ENCODE peak calls at places on chromosomes 4 and X, in six cellular contexts. One of them, this sample, is unnamed.

GRCh38 chrX:20718592-20718991 is 451.9 kb upstream of the RPS6KA3 start:
- DNase-seq in GM23338: peak
- DNase-seq in endothelial cell of umbilical vein: no peak
- DNase-seq in NCI-H69: no peak
- DNase-seq in Caco-2: no peak
- DNase-seq in fibroblast of lung: no peak
- DNase-seq in this sample: no peak

GRCh38 chr4:76950052-76950845 is 697 bp downstream of the SEPTIN11 start:
- DNase-seq in Caco-2: peak
- DNase-seq in fibroblast of lung: peak
- DNase-seq in endothelial cell of umbilical vein: peak
- DNase-seq in GM23338: peak
- DNase-seq in NCI-H69: peak
- DNase-seq in this sample: peak

GRCh38 chrX:1388651-1389050 is 3.3 kb downstream of the SLC25A6 start:
- DNase-seq in NCI-H69: no peak
- DNase-seq in endothelial cell of umbilical vein: no peak
- DNase-seq in fibroblast of lung: no peak
- DNase-seq in Caco-2: no peak
- DNase-seq in GM23338: no peak
- DNase-seq in this sample: no peak

GRCh38 chrX:135384161-135384836 is 37.4 kb upstream of the SMIM10L2A start:
- DNase-seq in Caco-2: no peak
- DNase-seq in endothelial cell of umbilical vein: no peak
- DNase-seq in GM23338: peak
- DNase-seq in fibroblast of lung: no peak
- DNase-seq in NCI-H69: no peak
- DNase-seq in this sample: peak

GRCh38 chrX:117972681-117973080 is 143.9 kb downstream of the KLHL13 start:
- DNase-seq in Caco-2: no peak
- DNase-seq in GM23338: peak
- DNase-seq in fibroblast of lung: peak
- DNase-seq in NCI-H69: peak
- DNase-seq in endothelial cell of umbilical vein: peak
- DNase-seq in this sample: no peak

GRCh38 chr4:188143731-188144130 is 4.5 kb downstream of the TRIML1 start:
- DNase-seq in GM23338: no peak
- DNase-seq in Caco-2: no peak
- DNase-seq in NCI-H69: no peak
- DNase-seq in fibroblast of lung: no peak
- DNase-seq in endothelial cell of umbilical vein: no peak
- DNase-seq in this sample: no peak

GRCh38 chr4:47160095-47160494 is 128.7 kb downstream of the GABRB1 start:
- DNase-seq in Caco-2: no peak
- DNase-seq in NCI-H69: no peak
- DNase-seq in fibroblast of lung: peak
- DNase-seq in GM23338: no peak
- DNase-seq in endothelial cell of umbilical vein: no peak
- DNase-seq in this sample: no peak

GRCh38 chrX:118117069-118117405 is 427 bp upstream of the KLHL13 start:
- DNase-seq in GM23338: no peak
- DNase-seq in endothelial cell of umbilical vein: no peak
- DNase-seq in NCI-H69: no peak
- DNase-seq in fibroblast of lung: no peak
- DNase-seq in Caco-2: no peak
- DNase-seq in this sample: no peak

GRCh38 chr4:178784491-178784890 is 1342.3 kb upstream of the AGA start:
- DNase-seq in endothelial cell of umbilical vein: no peak
- DNase-seq in NCI-H69: no peak
- DNase-seq in fibroblast of lung: peak
- DNase-seq in GM23338: no peak
- DNase-seq in Caco-2: no peak
- DNase-seq in this sample: no peak

GRCh38 chr4:102627831-102628523 is 126.8 kb downstream of the NFKB1 start:
- DNase-seq in Caco-2: no peak
- DNase-seq in GM23338: no peak
- DNase-seq in endothelial cell of umbilical vein: peak
- DNase-seq in fibroblast of lung: peak
- DNase-seq in NCI-H69: peak
- DNase-seq in this sample: no peak

GRCh38 chr4:123649644-123650356 is 253.2 kb downstream of the SPRY1 start:
- DNase-seq in Caco-2: peak
- DNase-seq in GM23338: peak
- DNase-seq in NCI-H69: peak
- DNase-seq in endothelial cell of umbilical vein: no peak
- DNase-seq in fibroblast of lung: peak
- DNase-seq in this sample: no peak

GRCh38 chrX:120790118-120790517 is 85.5 kb downstream of the CT47B1 start:
- DNase-seq in NCI-H69: peak
- DNase-seq in fibroblast of lung: peak
- DNase-seq in GM23338: peak
- DNase-seq in endothelial cell of umbilical vein: peak
- DNase-seq in Caco-2: peak
- DNase-seq in this sample: peak

GRCh38 chr4:87019243-87019817 is 84.5 kb downstream of the AFF1 start:
- DNase-seq in fibroblast of lung: no peak
- DNase-seq in NCI-H69: no peak
- DNase-seq in endothelial cell of umbilical vein: no peak
- DNase-seq in Caco-2: no peak
- DNase-seq in GM23338: no peak
- DNase-seq in this sample: no peak

GRCh38 chr4:147059064-147059731 is 113.5 kb upstream of the TTC29 start:
- DNase-seq in GM23338: no peak
- DNase-seq in Caco-2: no peak
- DNase-seq in NCI-H69: no peak
- DNase-seq in endothelial cell of umbilical vein: no peak
- DNase-seq in fibroblast of lung: no peak
- DNase-seq in this sample: no peak

GRCh38 chr4:152462047-152462446 is 73.8 kb downstream of the FBXW7 start:
- DNase-seq in fibroblast of lung: no peak
- DNase-seq in Caco-2: no peak
- DNase-seq in NCI-H69: peak
- DNase-seq in endothelial cell of umbilical vein: no peak
- DNase-seq in GM23338: no peak
- DNase-seq in this sample: no peak

GRCh38 chrX:41490446-41490845 is 43.3 kb downstream of the NYX start:
- DNase-seq in endothelial cell of umbilical vein: no peak
- DNase-seq in GM23338: no peak
- DNase-seq in NCI-H69: no peak
- DNase-seq in Caco-2: no peak
- DNase-seq in fibroblast of lung: no peak
- DNase-seq in this sample: no peak

GRCh38 chr4:48654015-48654664 is 125.9 kb downstream of the FRYL start:
- DNase-seq in GM23338: no peak
- DNase-seq in endothelial cell of umbilical vein: no peak
- DNase-seq in NCI-H69: peak
- DNase-seq in fibroblast of lung: peak
- DNase-seq in Caco-2: no peak
- DNase-seq in this sample: no peak

GRCh38 chr4:7366958-7367353 is 67.8 kb downstream of the PSAPL1 start:
- DNase-seq in NCI-H69: no peak
- DNase-seq in GM23338: no peak
- DNase-seq in Caco-2: no peak
- DNase-seq in endothelial cell of umbilical vein: no peak
- DNase-seq in fibroblast of lung: no peak
- DNase-seq in this sample: no peak

GRCh38 chr4:56972389-56972788 is 5.0 kb downstream of the NOA1 start:
- DNase-seq in Caco-2: no peak
- DNase-seq in fibroblast of lung: no peak
- DNase-seq in GM23338: no peak
- DNase-seq in NCI-H69: no peak
- DNase-seq in endothelial cell of umbilical vein: no peak
- DNase-seq in this sample: no peak

GRCh38 chr4:24244663-24245519 is 339.5 kb downstream of the DHX15 start:
- DNase-seq in fibroblast of lung: peak
- DNase-seq in GM23338: peak
- DNase-seq in endothelial cell of umbilical vein: no peak
- DNase-seq in Caco-2: no peak
- DNase-seq in NCI-H69: no peak
- DNase-seq in this sample: no peak

GRCh38 chr4:53706422-53707032 is 115.2 kb upstream of the LNX1 start:
- DNase-seq in fibroblast of lung: peak
- DNase-seq in Caco-2: peak
- DNase-seq in endothelial cell of umbilical vein: peak
- DNase-seq in GM23338: peak
- DNase-seq in NCI-H69: peak
- DNase-seq in this sample: peak

GRCh38 chr4:91288702-91289311 is 1015.0 kb upstream of the GRID2 start:
- DNase-seq in fibroblast of lung: no peak
- DNase-seq in endothelial cell of umbilical vein: no peak
- DNase-seq in NCI-H69: peak
- DNase-seq in GM23338: peak
- DNase-seq in Caco-2: no peak
- DNase-seq in this sample: no peak

This sample was measured in CD4-positive, CD25-positive, alpha-beta regulatory T cell.